ENCODE peak calls at places on chromosomes 16 and 17, in eight cellular contexts. M is heart left ventricle; J is upper lobe of right lung; W is glomerular endothelial cell; P is activated CD8-positive, alpha-beta memory T cell treated with anti-CD3 and anti-CD28 coated beads for 48 hours; X is fibroblast of villous mesenchyme; R is A549; Q is activated naive CD8-positive, alpha-beta T cell treated with anti-CD3 and anti-CD28 coated beads, Interleukin-2, amount 50 U/mL, for 24 hours. V is an unnamed sample.

GRCh38 chr17:69834494-69834893 is 240.5 kb upstream of the KCNJ16 start:
- DNase-seq in M (no peak), J (no peak), Q (no peak), X (no peak), W (no peak), P (no peak), R (no peak), V (no peak)

GRCh38 chr16:10037771-10038170 is 144.5 kb downstream of the GRIN2A start:
- DNase-seq in W (no peak), P (no peak), M (no peak), X (peak), J (no peak), R (no peak), Q (no peak), V (no peak)

GRCh38 chr17:17416007-17416399 is 60.8 kb upstream of the MED9 start:
- DNase-seq in Q (no peak), X (peak), P (no peak), M (no peak), R (peak), W (peak), J (no peak), V (peak)

GRCh38 chr16:4157376-4157825 is 41.2 kb upstream of the ADCY9 start:
- DNase-seq in P (no peak), J (no peak), M (no peak), X (no peak), Q (no peak), R (no peak), W (no peak), V (no peak)

GRCh38 chr17:50903604-50904521 is 37.7 kb upstream of the TOB1 start:
- DNase-seq in M (no peak), Q (peak), J (no peak), X (peak), R (no peak), P (no peak), W (no peak), V (no peak)

GRCh38 chr17:33044771-33045170 is 53.1 kb downstream of the SPACA3 start:
- DNase-seq in R (no peak), J (no peak), M (no peak), P (no peak), Q (no peak), X (no peak), W (no peak), V (no peak)

GRCh38 chr16:25771812-25772568 is 80.2 kb downstream of the HS3ST4 start:
- DNase-seq in X (no peak), M (no peak), R (no peak), Q (no peak), P (no peak), W (no peak), J (no peak), V (no peak)

GRCh38 chr17:14553847-14554246 is 253.0 kb downstream of the HS3ST3B1 start:
- DNase-seq in M (no peak), P (no peak), Q (no peak), W (no peak), J (no peak), R (peak), X (no peak), V (no peak)

GRCh38 chr17:4710693-4711634 is 532 bp downstream of the ARRB2 start:
- DNase-seq in X (no peak), M (peak), P (no peak), Q (peak), J (no peak), R (no peak), W (no peak), V (no peak)

GRCh38 chr17:66834919-66835454 is at the start of gene CACNG5:
- DNase-seq in M (no peak), R (no peak), Q (no peak), X (no peak), W (no peak), P (no peak), J (peak), V (no peak)

GRCh38 chr16:50742521-50743150 is 750 bp downstream of the CYLD start:
- DNase-seq in J (peak), W (no peak), M (peak), R (no peak), Q (peak), X (peak), P (no peak), V (peak)

GRCh38 chr17:28982191-28982793 is 23.5 kb downstream of the SEZ6 start:
- DNase-seq in P (peak), R (no peak), M (no peak), X (peak), W (peak), Q (peak), J (no peak), V (no peak)

GRCh38 chr17:27651411-27652345 is 20.7 kb downstream of the LGALS9 start:
- DNase-seq in W (peak), P (peak), X (peak), Q (peak), J (no peak), M (no peak), R (peak), V (no peak)

GRCh38 chr16:27498916-27499658 is 50.6 kb downstream of the GTF3C1 start:
- DNase-seq in J (no peak), P (no peak), R (no peak), Q (no peak), M (no peak), X (no peak), W (no peak), V (no peak)

GRCh38 chr16:85996843-85997242 is 97.9 kb downstream of the IRF8 start:
- DNase-seq in R (no peak), X (no peak), M (no peak), Q (no peak), W (no peak), P (no peak), J (peak), V (no peak)

V was measured in SJSA1.